ENCODE peak calls at places on chromosomes 16 and 17, in eight cellular contexts. B, D, P, V, Z, S, Q and H are unnamed samples.

GRCh38 chr17:70621593-70621992 is 452.3 kb downstream of the KCNJ2 start:
- DNase-seq in B (no peak), D (no peak), P (no peak), V (peak; percentile 9), Z (no peak), S (no peak), Q (no peak), H (no peak)

GRCh38 chr16:71748226-71748625 is 23.7 kb upstream of the PHLPP2 start:
- DNase-seq in B (no peak), D (no peak), P (no peak), V (no peak), Z (no peak), S (no peak), Q (no peak), H (no peak)

GRCh38 chr16:3101018-3101840 is 2.1 kb upstream of the ZSCAN10 start:
- DNase-seq in B (no peak), D (no peak), P (no peak), V (no peak), Z (no peak), S (no peak), Q (no peak), H (no peak)

GRCh38 chr16:70752381-70752780 is 48.6 kb downstream of the VAC14 start:
- DNase-seq in B (no peak), D (no peak), P (no peak), V (no peak), Z (no peak), S (no peak), Q (no peak), H (no peak)

GRCh38 chr17:69412336-69412735 is 2.2 kb upstream of the MAP2K6 start:
- DNase-seq in B (no peak), D (no peak), P (no peak), V (no peak), Z (no peak), S (no peak), Q (no peak), H (no peak)

GRCh38 chr17:53896047-53896446 is 73.3 kb downstream of the KIF2B start:
- DNase-seq in B (no peak), D (no peak), P (no peak), V (no peak), Z (no peak), S (no peak), Q (no peak), H (no peak)

GRCh38 chr17:46194393-46195216 is 1.4 kb upstream of the KANSL1 start:
- DNase-seq in B (no peak), D (no peak), P (no peak), V (peak; percentile 59), Z (no peak), S (no peak), Q (no peak), H (no peak)

GRCh38 chr17:57499648-57500049 is 243.3 kb downstream of the MSI2 start:
- DNase-seq in B (no peak), D (no peak), P (no peak), V (no peak), Z (no peak), S (no peak), Q (no peak), H (no peak)

GRCh38 chr17:57286372-57287105 is 30.2 kb downstream of the MSI2 start:
- DNase-seq in B (no peak), D (no peak), P (no peak), V (no peak), Z (no peak), S (no peak), Q (no peak), H (no peak)

GRCh38 chr16:69003500-69003899 is 102.0 kb upstream of the HAS3 start:
- DNase-seq in B (no peak), D (no peak), P (no peak), V (no peak), Z (no peak), S (no peak), Q (no peak), H (no peak)

GRCh38 chr16:87143661-87144121 is 173.5 kb downstream of the C16orf95 start:
- DNase-seq in B (no peak), D (no peak), P (no peak), V (no peak), Z (no peak), S (no peak), Q (no peak), H (no peak)

GRCh38 chr17:8959312-8959918 is 6.1 kb downstream of the PIK3R5 start:
- DNase-seq in B (no peak), D (no peak), P (no peak), V (no peak), Z (no peak), S (no peak), Q (no peak), H (no peak)

GRCh38 chr17:18228176-18228682 is 2.8 kb downstream of the LLGL1 start:
- DNase-seq in B (no peak), D (no peak), P (no peak), V (no peak), Z (no peak), S (no peak), Q (no peak), H (no peak)

GRCh38 chr16:73285336-73285735 is 237.4 kb upstream of the ZFHX3 start:
- DNase-seq in B (no peak), D (no peak), P (no peak), V (no peak), Z (no peak), S (no peak), Q (no peak), H (no peak)

GRCh38 chr16:3861808-3862451 is 18.6 kb downstream of the CREBBP start:
- DNase-seq in B (no peak), D (no peak), P (no peak), V (peak; percentile 63), Z (no peak), S (no peak), Q (no peak), H (no peak)

GRCh38 chr17:80265205-80266068 is 4.8 kb downstream of the RNF213 start:
- DNase-seq in B (no peak), D (no peak), P (no peak), V (no peak), Z (no peak), S (no peak), Q (no peak), H (no peak)

GRCh38 chr17:65079489-65079900 is 23.0 kb upstream of the GNA13 start:
- DNase-seq in B (no peak), D (no peak), P (no peak), V (no peak), Z (no peak), S (no peak), Q (no peak), H (no peak)

GRCh38 chr17:44024271-44024663 is 9.5 kb upstream of the TMEM101 start:
- DNase-seq in B (no peak), D (no peak), P (no peak), V (no peak), Z (no peak), S (no peak), Q (no peak), H (no peak)

GRCh38 chr16:24855678-24856077 is 9.9 kb downstream of the SLC5A11 start:
- DNase-seq in B (no peak), D (no peak), P (no peak), V (no peak), Z (no peak), S (no peak), Q (no peak), H (no peak)

GRCh38 chr17:36864827-36865320 is 72.4 kb upstream of the LHX1 start:
- DNase-seq in B (no peak), D (no peak), P (no peak), V (no peak), Z (no peak), S (no peak), Q (no peak), H (no peak)

GRCh38 chr16:9138731-9139501 is 47.5 kb downstream of the HAPSTR1 start:
- DNase-seq in B (peak; percentile 68), D (peak; percentile 40), P (no peak), V (peak; percentile 58), Z (peak; percentile 72), S (no peak), Q (peak; percentile 65), H (peak; percentile 24)

GRCh38 chr16:50286681-50287080 is 20.3 kb downstream of the ADCY7 start:
- DNase-seq in B (no peak), D (no peak), P (no peak), V (no peak), Z (no peak), S (no peak), Q (no peak), H (no peak)

GRCh38 chr16:4372578-4373355 is 1.1 kb downstream of the VASN start:
- DNase-seq in B (peak; percentile 53), D (peak; percentile 80), P (peak; percentile 85), V (peak; percentile 79), Z (peak; percentile 69), S (no peak), Q (no peak), H (no peak)

GRCh38 chr16:35689764-35690163 is 2230.4 kb downstream of the TP53TG3F start:
- DNase-seq in B (no peak), D (no peak), P (peak; percentile 37), V (no peak), Z (no peak), S (no peak), Q (no peak), H (no peak)
- H3K9me3 ChIP-seq in B (no peaks in the 10 kb centered on the region), D (no peaks in the 10 kb centered on the region), P (peaks cover 17% of the 10 kb centered on the region), V (peaks cover 10% of the 10 kb centered on the region), Z (no peaks in the 10 kb centered on the region), S (peaks cover 51% of the 10 kb centered on the region), Q (peaks cover 41% of the 10 kb centered on the region), H (no peaks in the 10 kb centered on the region)

DNA sequence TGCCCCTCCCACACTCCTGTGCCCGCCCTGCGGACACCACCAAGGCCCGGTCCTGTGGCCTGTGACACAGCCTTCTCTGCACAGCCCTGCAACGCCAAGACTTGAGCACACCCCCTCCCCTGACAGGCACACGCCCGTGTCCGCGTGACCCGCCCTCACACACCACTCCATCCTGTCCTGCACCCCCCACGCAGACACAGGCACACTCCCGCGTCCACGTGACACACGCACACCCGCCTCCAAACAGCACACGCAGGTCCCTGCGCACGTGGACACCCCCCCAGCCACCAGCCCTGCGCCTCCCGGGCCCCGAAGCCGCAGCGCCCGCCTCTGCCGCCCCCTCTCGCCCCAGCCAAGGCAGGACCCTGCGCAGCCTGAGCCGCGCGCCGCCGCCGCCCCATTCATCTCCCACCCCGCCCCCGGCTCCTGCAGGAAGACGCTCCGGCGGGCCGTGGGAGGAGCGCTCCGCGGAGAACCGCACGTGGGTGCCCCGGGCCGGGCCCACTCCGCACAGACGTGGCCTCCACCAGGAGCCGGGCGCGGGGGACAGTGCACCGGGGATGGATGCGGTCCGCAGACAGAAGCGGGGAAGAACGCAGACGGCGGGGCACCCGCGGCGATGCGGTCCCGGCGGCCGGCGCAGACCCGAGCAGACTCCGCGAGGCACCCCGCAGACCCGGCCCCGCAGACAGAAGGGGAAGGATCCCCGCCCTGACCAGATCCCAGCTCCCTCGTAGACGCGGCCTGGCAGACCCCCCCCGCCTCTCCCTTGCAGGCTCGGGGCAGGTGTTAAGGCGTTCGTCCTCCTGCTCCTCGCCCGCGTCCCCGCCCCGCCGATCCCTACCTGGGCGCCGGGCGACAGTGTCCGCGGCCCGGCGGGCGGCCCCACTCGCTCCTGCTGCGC is 506 bp downstream of the CAMKK1 start:
- DNase-seq in B (peak; percentile 93), D (peak; percentile 89), P (peak; percentile 89), V (peak; percentile 66), Z (peak; percentile 82), S (peak; percentile 66), Q (peak; percentile 71), H (peak; percentile 66)
- TF ChIP-seq POLR2A in B (no peak), D (peak; percentile 12), P (no peak), V (peak; percentile 18), Z (no peak), S (no peak), Q (no peak), H (peak; percentile 34)

GRCh38 chr16:11697319-11697718 is 29.1 kb downstream of the SNN start:
- DNase-seq in B (no peak), D (no peak), P (no peak), V (no peak), Z (no peak), S (no peak), Q (no peak), H (no peak)
- H3K27ac ChIP-seq in B (no peak overlapping the region), D (no peak overlapping the region), P (no peak overlapping the region), V (no peak overlapping the region), Z (no peak overlapping the region), S (no peak overlapping the region), Q (no peak overlapping the region), H (peak overlapping the region; percentile 66)

GRCh38 chr16:870856-871561 is 70.5 kb upstream of the GNG13 start:
- DNase-seq in B (no peak), D (no peak), P (no peak), V (no peak), Z (peak; percentile 3), S (no peak), Q (no peak), H (no peak)
- H3K9me3 ChIP-seq in B (no peaks in the 10 kb centered on the region), D (no peaks in the 10 kb centered on the region), P (no peaks in the 10 kb centered on the region), V (no peaks in the 10 kb centered on the region), Z (no peaks in the 10 kb centered on the region), S (no peaks in the 10 kb centered on the region), Q (no peaks in the 10 kb centered on the region), H (no peaks in the 10 kb centered on the region)